ENCODE peak calls at places on chromosomes 11 and 22, in nine cellular contexts. K is right atrium auricular region; U is left lung; B is neural progenitor cell; L is T47D; S is A549; P is GM10248; H is activated CD4-positive, alpha-beta T cell treated with anti-CD3 and anti-CD28 coated beads, Interleukin-2, amount 50 U/mL, for 24 hours; T is activated CD8-positive, alpha-beta memory T cell treated with anti-CD3 and anti-CD28 coated beads, Interleukin-2, amount 50 U/mL, for 48 hours. N is an unnamed sample.

GRCh38 chr22:41146573-41146972 is 54.2 kb downstream of the EP300 start:
- DNase-seq in H (no peak), S (peak), P (no peak), T (no peak), L (no peak), U (no peak), K (no peak), B (no peak), N (no peak)

GRCh38 chr11:44858796-44859527 is 91.7 kb downstream of the TP53I11 start:
- DNase-seq in U (no peak), S (no peak), L (no peak), T (no peak), K (no peak), P (no peak), H (no peak), B (peak), N (no peak)

GRCh38 chr11:803770-804598 is 1.0 kb downstream of the PIDD1 start:
- DNase-seq in B (no peak), S (no peak), T (no peak), U (no peak), P (no peak), K (no peak), L (no peak), H (no peak), N (no peak)

GRCh38 chr22:22386602-22387385 is 121.7 kb downstream of the ZNF280B start:
- DNase-seq in K (no peak), P (no peak), U (no peak), H (no peak), S (no peak), B (no peak), T (no peak), L (no peak), N (no peak)

GRCh38 chr22:37167981-37168647 is 18.4 kb upstream of the IL2RB start:
- DNase-seq in K (no peak), S (no peak), H (no peak), P (no peak), L (no peak), B (no peak), T (peak), U (peak), N (no peak)

GRCh38 chr22:24440718-24441405 is 13.5 kb downstream of the ADORA2A start:
- DNase-seq in K (no peak), H (no peak), T (peak), L (no peak), P (no peak), B (no peak), U (no peak), S (no peak), N (no peak)

GRCh38 chr22:19239464-19239863 is 52.1 kb downstream of the CLTCL1 start:
- DNase-seq in H (no peak), B (no peak), T (no peak), S (no peak), U (no peak), K (no peak), L (no peak), P (no peak), N (peak)

GRCh38 chr11:60870276-60870675 is 2.9 kb downstream of the ZP1 start:
- DNase-seq in T (no peak), K (no peak), H (no peak), S (no peak), L (no peak), P (no peak), U (no peak), B (peak), N (peak)

GRCh38 chr11:35014352-35014751 is 97.9 kb downstream of the PDHX start:
- DNase-seq in S (no peak), H (no peak), B (no peak), L (no peak), K (no peak), U (no peak), T (no peak), P (no peak), N (no peak)

GRCh38 chr22:22897036-22897435 is 9.4 kb downstream of the IGLL5 start:
- DNase-seq in S (no peak), U (peak), B (no peak), P (no peak), T (no peak), H (no peak), K (no peak), L (no peak), N (no peak)

GRCh38 chr11:59197990-59198389 is 14.7 kb downstream of the MPEG1 start:
- DNase-seq in U (peak), P (no peak), T (no peak), K (peak), H (no peak), L (no peak), B (no peak), S (no peak), N (no peak)

GRCh38 chr11:19243601-19244000 is 2.9 kb upstream of the E2F8 start:
- DNase-seq in L (peak), T (no peak), P (no peak), S (no peak), U (no peak), H (no peak), B (no peak), K (no peak), N (no peak)

GRCh38 chr22:42919199-42919598 is 62.1 kb upstream of the ARFGAP3 start:
- DNase-seq in S (peak), U (no peak), L (no peak), P (no peak), K (no peak), B (no peak), T (no peak), H (no peak), N (no peak)

GRCh38 chr11:67644472-67645418 is 5.2 kb upstream of the TBX10 start:
- DNase-seq in U (peak), T (no peak), L (no peak), K (no peak), P (no peak), H (no peak), B (no peak), S (no peak), N (peak)

GRCh38 chr11:66080055-66080817 is 10.2 kb downstream of the PACS1 start:
- DNase-seq in P (no peak), B (no peak), U (no peak), H (no peak), L (peak), S (peak), K (peak), T (peak), N (peak)

GRCh38 chr11:64118871-64119495 is 46.9 kb downstream of the MACROD1 start:
- DNase-seq in B (no peak), L (no peak), U (no peak), T (no peak), P (no peak), S (no peak), H (no peak), K (no peak), N (no peak)

GRCh38 chr11:70240337-70240736 is 30.2 kb upstream of the PPFIA1 start:
- DNase-seq in S (no peak), P (no peak), B (no peak), T (no peak), L (no peak), U (no peak), K (no peak), H (no peak), N (no peak)

GRCh38 chr11:82733444-82734119 is at the start of gene FAM181B:
- DNase-seq in P (peak), H (no peak), L (no peak), T (peak), B (peak), S (peak), U (no peak), K (no peak), N (peak)

GRCh38 chr11:74672956-74673895 is 58.0 kb downstream of the CHRDL2 start:
- DNase-seq in K (peak), U (peak), L (no peak), P (no peak), T (no peak), H (no peak), S (peak), B (no peak), N (peak)

GRCh38 chr22:45834241-45834640 is 142.7 kb downstream of the WNT7B start:
- DNase-seq in L (no peak), P (no peak), T (no peak), S (no peak), K (no peak), B (no peak), U (no peak), H (no peak), N (no peak)

GRCh38 chr11:96748639-96749370 is 359.0 kb downstream of the JRKL start:
- DNase-seq in L (no peak), S (no peak), H (no peak), K (no peak), P (no peak), B (no peak), U (no peak), T (no peak), N (no peak)

GRCh38 chr22:38163844-38164577 is 17.6 kb downstream of the PLA2G6 start:
- DNase-seq in P (no peak), B (no peak), L (no peak), U (no peak), S (peak), K (no peak), H (no peak), T (no peak), N (peak)

GRCh38 chr11:129639300-129639699 is 176.3 kb upstream of the TMEM45B start:
- DNase-seq in U (no peak), S (peak), B (no peak), L (no peak), K (no peak), P (no peak), H (no peak), T (no peak), N (no peak)

GRCh38 chr22:49305215-49305965 is 522.3 kb downstream of the BRD1 start:
- DNase-seq in B (peak), K (peak), L (peak), T (peak), P (no peak), H (peak), S (peak), U (peak), N (peak)

GRCh38 chr11:4441500-4441899 is 7.6 kb upstream of the OR52K2 start:
- DNase-seq in S (no peak), B (no peak), L (no peak), U (no peak), P (no peak), K (no peak), H (no peak), T (no peak), N (no peak)

GRCh38 chr11:58788355-58789023 is 56.0 kb downstream of the GLYATL2 start:
- DNase-seq in H (no peak), S (peak), T (no peak), P (peak), K (no peak), U (no peak), B (peak), L (peak), N (peak)

GRCh38 chr22:22062306-22062793 is 79.8 kb upstream of the TOP3B start:
- DNase-seq in S (no peak), T (no peak), H (no peak), B (no peak), P (no peak), L (no peak), K (no peak), U (no peak), N (no peak)